ENCODE peak calls at places on chromosomes 11 and 22, in nine cellular contexts. R is hepatocyte, Z is MM.1S, E is PC-3, X is HCT116, V is neural progenitor cell, N is GM23338, A is GM23248, M is SK-N-SH. O is an unnamed sample. For H4K20me1, the result is how much of the 10 kb centered on the place peaks cover.

GRCh38 chr11:26649884-26650283 is 72.0 kb downstream of the SLC5A12 start:
- DNase-seq in A (peak), X (peak), V (peak), Z (peak), N (peak), R (peak), E (peak), M (peak), O (peak)

GRCh38 chr22:44204937-44205712 is 24.4 kb downstream of the PARVG start:
- DNase-seq in M (no peak), Z (no peak), A (no peak), V (no peak), R (no peak), X (no peak), E (no peak), N (no peak), O (peak)

GRCh38 chr22:48192920-48193319 is 1430.5 kb downstream of the TBC1D22A start:
- DNase-seq in V (no peak), N (no peak), R (no peak), E (no peak), A (no peak), M (no peak), Z (no peak), X (no peak), O (peak)

GRCh38 chr11:61866231-61866957 is 25.0 kb downstream of the FADS3 start:
- DNase-seq in Z (no peak), E (no peak), V (no peak), N (no peak), R (no peak), X (no peak), M (no peak), A (no peak), O (no peak)

GRCh38 chr11:113457784-113458183 is 17.4 kb downstream of the DRD2 start:
- DNase-seq in R (no peak), Z (no peak), A (no peak), M (peak), E (no peak), V (peak), X (no peak), N (peak), O (no peak)

GRCh38 chr22:48242461-48242864 is 1480.0 kb downstream of the TBC1D22A start:
- DNase-seq in Z (no peak), R (no peak), V (no peak), E (no peak), N (no peak), A (no peak), M (no peak), X (no peak), O (no peak)

GRCh38 chr11:66974724-66975402 is at the start of gene C11orf86:
- DNase-seq in E (no peak), M (no peak), N (peak), V (no peak), R (peak), Z (no peak), X (no peak), A (no peak), O (no peak)

GRCh38 chr22:30211124-30211820 is 35.3 kb downstream of the LIF start:
- DNase-seq in Z (no peak), A (no peak), V (no peak), N (no peak), M (peak), E (no peak), X (no peak), R (no peak), O (no peak)

GRCh38 chr11:12163181-12163841 is 52.9 kb downstream of the MICAL2 start:
- DNase-seq in V (no peak), R (peak), A (peak), X (no peak), M (no peak), Z (no peak), E (peak), N (no peak), O (no peak)

GRCh38 chr11:12691473-12691872 is 17.3 kb downstream of the TEAD1 start:
- DNase-seq in M (peak), N (no peak), E (no peak), V (no peak), X (no peak), Z (no peak), A (no peak), R (no peak), O (no peak)

GRCh38 chr11:33089776-33090175 is 50.4 kb downstream of the TCP11L1 start:
- DNase-seq in X (no peak), N (no peak), M (no peak), R (no peak), A (peak), Z (no peak), V (no peak), E (peak), O (no peak)

GRCh38 chr22:38246692-38247091 is 26.1 kb downstream of the TMEM184B start:
- DNase-seq in X (no peak), V (no peak), M (no peak), Z (no peak), E (no peak), A (no peak), R (no peak), N (no peak), O (no peak)

GRCh38 chr22:38240734-38241252 is 32.0 kb downstream of the TMEM184B start:
- DNase-seq in Z (no peak), E (peak), A (peak), M (no peak), R (peak), N (peak), V (peak), X (peak), O (no peak)

GRCh38 chr22:38246046-38246658 is 26.7 kb downstream of the TMEM184B start:
- DNase-seq in A (no peak), E (no peak), X (no peak), V (no peak), N (no peak), M (no peak), R (no peak), Z (no peak), O (peak)

GRCh38 chr22:38244106-38244505 is 28.7 kb downstream of the TMEM184B start:
- DNase-seq in V (no peak), E (no peak), Z (peak), A (no peak), R (no peak), M (no peak), X (no peak), N (no peak), O (peak)

DNA sequence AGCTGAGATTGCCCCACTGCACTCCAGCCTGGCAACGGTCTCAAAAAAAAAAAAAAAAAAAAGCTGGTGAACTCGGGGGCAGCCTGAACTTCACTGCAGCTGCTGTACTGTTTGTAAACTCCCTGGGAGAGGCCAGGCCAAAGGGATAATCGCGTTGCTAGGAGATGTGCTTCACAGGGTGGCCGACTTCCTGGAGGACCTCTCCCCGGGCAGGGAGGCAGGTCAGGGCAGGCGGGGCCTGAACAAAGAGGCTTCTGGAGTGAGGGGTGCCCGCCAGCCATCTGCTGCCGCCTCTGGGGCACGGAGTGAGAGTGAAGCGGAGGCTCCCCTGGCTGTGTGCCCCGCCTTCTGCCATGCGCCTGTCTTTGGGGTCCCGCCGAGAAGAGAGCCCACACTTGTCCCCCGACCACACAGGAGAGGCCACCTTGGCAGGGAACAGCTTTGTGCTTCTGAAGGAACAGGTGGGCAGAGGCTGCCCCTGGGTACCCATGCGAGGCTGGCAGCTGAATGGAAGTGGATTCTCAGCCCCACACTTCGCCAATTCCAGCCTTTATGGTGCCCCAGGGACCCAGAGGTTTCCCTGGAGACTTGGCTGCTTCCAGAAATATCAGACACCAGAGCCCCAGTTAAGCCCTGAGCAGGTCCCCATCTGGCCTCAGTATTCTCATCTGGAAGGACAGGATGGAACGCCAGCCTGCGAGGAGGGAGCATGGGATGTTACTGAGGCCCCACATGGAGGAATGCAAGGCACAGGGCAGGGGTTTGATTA is 29.6 kb downstream of the TMEM184B start:
- DNase-seq in V (peak), R (peak), M (no peak), X (no peak), A (no peak), Z (no peak), N (no peak), E (no peak), O (peak)
- TF ChIP-seq EZH2phosphoT487 in V (no peak), R (no peak), M (no peak), X (no peak), A (no peak), Z (no peak), N (no peak), E (no peak), O (no peak)

GRCh38 chr11:63841554-63841953 is 2.6 kb downstream of the MARK2 start:
- DNase-seq in Z (no peak), X (no peak), R (peak), V (peak), A (peak), E (peak), M (no peak), N (peak), O (no peak)
- H4K20me1 ChIP-seq in Z (under half), X (under half), R (half or more), V (half or more), A (under half), E (half or more), M (half or more), N (half or more), O (under half)

GRCh38 chr11:118789501-118790356 is 1.2 kb downstream of the DDX6 start:
- DNase-seq in V (peak), X (no peak), E (peak), Z (peak), M (no peak), N (peak), A (peak), R (peak), O (peak)
- TF ChIP-seq EZH2phosphoT487 in V (no peak), X (no peak), E (no peak), Z (no peak), M (no peak), N (no peak), A (no peak), R (no peak), O (no peak)

GRCh38 chr11:57312511-57313021 is 12.2 kb downstream of the TNKS1BP1 start:
- DNase-seq in Z (no peak), N (no peak), R (no peak), V (no peak), A (no peak), X (no peak), E (peak), M (no peak), O (no peak)

GRCh38 chr11:57310630-57311086 is 14.1 kb downstream of the TNKS1BP1 start:
- DNase-seq in M (no peak), R (peak), A (peak), V (no peak), N (no peak), E (no peak), Z (no peak), X (no peak), O (no peak)

GRCh38 chr11:57313071-57313787 is 11.5 kb downstream of the TNKS1BP1 start:
- DNase-seq in R (peak), M (no peak), X (no peak), V (no peak), E (no peak), A (no peak), N (no peak), Z (no peak), O (no peak)

GRCh38 chr11:57310091-57310490 is 14.7 kb downstream of the TNKS1BP1 start:
- DNase-seq in V (no peak), A (no peak), E (no peak), M (no peak), X (no peak), Z (no peak), R (no peak), N (no peak), O (no peak)

DNA sequence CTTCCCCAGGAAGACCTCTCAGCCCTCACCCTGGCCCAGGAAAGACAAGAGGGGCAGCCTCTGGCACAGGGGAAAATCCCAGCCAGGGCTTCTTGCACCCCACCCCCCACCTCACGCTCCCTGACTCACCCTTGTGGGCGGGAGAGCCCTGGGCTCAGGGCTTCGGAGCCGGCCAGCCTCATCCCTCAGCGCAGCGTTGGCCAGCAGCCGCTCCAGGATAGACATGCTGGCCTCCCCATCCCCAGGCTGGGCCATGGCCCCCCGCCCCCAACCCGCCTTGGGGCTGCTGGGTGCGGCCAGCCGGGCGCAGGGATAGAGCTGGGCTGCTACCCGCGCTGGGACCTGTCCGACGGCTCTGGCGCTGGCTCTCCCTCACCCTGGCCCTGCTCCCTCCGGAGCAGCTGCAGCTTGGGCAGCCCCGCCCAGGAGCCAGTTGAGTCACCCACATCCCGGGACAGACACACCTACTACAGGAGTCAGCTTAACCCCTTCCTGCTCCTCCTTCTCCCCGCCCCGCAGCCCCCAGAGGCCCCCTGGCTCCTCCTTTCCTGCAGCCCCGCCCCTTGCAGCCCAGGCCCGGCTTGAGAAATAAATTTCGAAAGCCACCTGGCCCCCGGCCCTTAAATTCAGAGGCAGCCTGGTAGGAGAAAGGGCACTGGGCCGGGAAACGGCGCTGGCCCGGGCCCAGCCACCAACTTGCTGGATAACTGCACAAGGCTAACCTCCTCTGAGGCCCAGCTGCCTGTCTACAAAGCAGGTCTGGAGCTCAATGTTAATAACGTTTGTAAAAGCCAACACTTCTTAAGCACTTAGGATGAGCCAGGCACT is 13.4 kb downstream of the TNKS1BP1 start:
- DNase-seq in X (peak), Z (no peak), V (peak), A (peak), R (peak), M (peak), E (peak), N (peak), O (no peak)
- H4K20me1 ChIP-seq in X (under half), Z (under half), V (half or more), A (under half), R (under half), M (under half), E (under half), N (under half), O (under half)

GRCh38 chr22:29152381-29153138 is 53.1 kb upstream of the EMID1 start:
- DNase-seq in V (peak), N (peak), R (no peak), M (no peak), E (no peak), Z (no peak), A (no peak), X (no peak), O (no peak)
- TF ChIP-seq EZH2phosphoT487 in V (no peak), N (no peak), R (no peak), M (no peak), E (no peak), Z (no peak), A (no peak), X (no peak), O (no peak)

O was measured in OCI-LY7.